ENCODE peak calls at places on chromosomes 7 and 10, in five cellular contexts. J is neural progenitor cell, Y is SK-N-SH, Q is HCT116, Z is MM.1S. C is an unnamed sample.
A peak's percentile ranks its signal among the peaks of the same experiment; 100 is the strongest.

GRCh38 chr10:96835826-96836365 is 3.8 kb downstream of the LCOR start:
- DNase-seq in Q (no peak), J (no peak), Y (no peak), Z (peak; percentile 14), C (no peak)

GRCh38 chr10:62224606-62225005 is 44.0 kb downstream of the RTKN2 start:
- DNase-seq in Y (no peak), J (no peak), Z (no peak), Q (no peak), C (peak; percentile 90)

GRCh38 chr7:125383324-125383723 is 453.7 kb upstream of the POT1 start:
- DNase-seq in Q (no peak), Z (peak; percentile 43), J (no peak), Y (no peak), C (peak; percentile 24)

GRCh38 chr7:98211676-98212531 is 665 bp downstream of the BHLHA15 start:
- DNase-seq in J (peak; percentile 33), Y (peak; percentile 60), Q (no peak), Z (no peak), C (no peak)

GRCh38 chr10:14481014-14481413 is 150.3 kb upstream of the FRMD4A start:
- DNase-seq in Z (no peak), J (no peak), Y (no peak), Q (no peak), C (no peak)

GRCh38 chr10:1454428-1454827 is 282.9 kb downstream of the ADARB2 start:
- DNase-seq in Y (no peak), Z (peak; percentile 55), J (no peak), Q (no peak), C (no peak)

GRCh38 chr10:88254091-88254490 is 329.0 kb downstream of the RNLS start:
- DNase-seq in Q (peak; percentile 31), J (no peak), Y (no peak), Z (no peak), C (no peak)

GRCh38 chr7:83547526-83547925 is 101.4 kb downstream of the SEMA3E start:
- DNase-seq in Q (peak; percentile 6), Z (peak; percentile 87), J (no peak), Y (peak; percentile 10), C (peak; percentile 95)

GRCh38 chr7:3028071-3028766 is 15.4 kb downstream of the CARD11 start:
- DNase-seq in J (no peak), Z (no peak), Y (peak; percentile 58), Q (no peak), C (peak; percentile 71)

GRCh38 chr7:136527554-136527953 is 340.9 kb upstream of the CHRM2 start:
- DNase-seq in Z (no peak), Y (no peak), Q (no peak), J (no peak), C (no peak)

GRCh38 chr7:46576950-46577349 is 655.9 kb upstream of the IGFBP3 start:
- DNase-seq in Q (no peak), Y (no peak), J (no peak), Z (no peak), C (no peak)

GRCh38 chr10:844552-844951 is 87.0 kb downstream of the LARP4B start:
- DNase-seq in J (no peak), Z (no peak), Y (no peak), Q (no peak), C (no peak)

GRCh38 chr7:12458520-12459131 is 55.0 kb upstream of the VWDE start:
- DNase-seq in J (peak; percentile 49), Z (peak; percentile 53), Q (peak; percentile 23), Y (peak; percentile 68), C (peak; percentile 77)

GRCh38 chr10:44363716-44364115 is 21.2 kb downstream of the CXCL12 start:
- DNase-seq in Z (no peak), Q (no peak), J (no peak), Y (no peak), C (no peak)

GRCh38 chr7:40799-41750 is 151.3 kb upstream of the FAM20C start:
- DNase-seq in J (no peak), Y (no peak), Z (no peak), Q (no peak), C (no peak)

GRCh38 chr7:24907311-24907886 is 72.6 kb downstream of the OSBPL3 start:
- DNase-seq in Y (no peak), J (no peak), Z (no peak), Q (peak; percentile 65), C (peak; percentile 81)

GRCh38 chr10:79005126-79005820 is 63.5 kb upstream of the ZMIZ1 start:
- DNase-seq in Q (no peak), J (no peak), Y (no peak), Z (no peak), C (no peak)

GRCh38 chr10:124032982-124033886 is 60.2 kb downstream of the CHST15 start:
- DNase-seq in Q (no peak), Y (no peak), Z (no peak), J (no peak), C (no peak)

GRCh38 chr10:46307281-46308112 is 20.7 kb downstream of the ANTXRL start:
- DNase-seq in Z (no peak), Q (no peak), Y (no peak), J (no peak), C (no peak)

GRCh38 chr10:53209941-53210611 is 437.5 kb upstream of the MBL2 start:
- DNase-seq in Y (peak; percentile 27), Z (peak; percentile 30), J (peak; percentile 31), Q (no peak), C (peak; percentile 97)

GRCh38 chr7:98653601-98654310 is 36.7 kb downstream of the NPTX2 start:
- DNase-seq in Z (no peak), Q (no peak), Y (no peak), J (no peak), C (no peak)

DNA sequence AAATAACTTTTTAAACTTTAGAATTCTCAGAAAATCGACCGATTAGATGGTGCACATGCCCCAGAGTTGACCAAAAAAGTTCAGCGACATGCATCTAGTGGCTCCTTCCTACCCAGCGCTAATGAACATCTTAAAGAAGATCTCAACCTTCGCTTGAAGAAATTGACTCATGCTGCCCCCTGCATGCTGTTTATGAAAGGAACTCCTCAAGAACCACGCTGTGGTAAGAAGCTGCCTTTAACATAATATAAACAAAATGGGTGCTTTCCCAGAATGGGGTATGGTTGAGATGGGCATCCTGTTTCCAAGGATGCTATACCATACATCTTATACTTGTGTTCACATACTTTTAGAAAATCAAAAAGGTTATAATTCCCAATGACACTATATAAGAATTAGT is 24.6 kb downstream of the GLRX3 start:
- DNase-seq in Q (no peak), Y (no peak), Z (no peak), J (no peak), C (no peak)
- TF ChIP-seq CTCF in Q (peak; percentile 12), Y (peak; percentile 9), Z (no peak), J (peak; percentile 26), C (peak; percentile 24)

GRCh38 chr7:33388332-33388731 is 259.0 kb downstream of the BBS9 start:
- DNase-seq in J (no peak), Z (no peak), Y (no peak), Q (no peak), C (no peak)
- H3K9ac ChIP-seq in J (no peak overlapping the region), Z (no peak overlapping the region), Y (no peak overlapping the region), Q (no peak overlapping the region), C (no peak overlapping the region)

DNA sequence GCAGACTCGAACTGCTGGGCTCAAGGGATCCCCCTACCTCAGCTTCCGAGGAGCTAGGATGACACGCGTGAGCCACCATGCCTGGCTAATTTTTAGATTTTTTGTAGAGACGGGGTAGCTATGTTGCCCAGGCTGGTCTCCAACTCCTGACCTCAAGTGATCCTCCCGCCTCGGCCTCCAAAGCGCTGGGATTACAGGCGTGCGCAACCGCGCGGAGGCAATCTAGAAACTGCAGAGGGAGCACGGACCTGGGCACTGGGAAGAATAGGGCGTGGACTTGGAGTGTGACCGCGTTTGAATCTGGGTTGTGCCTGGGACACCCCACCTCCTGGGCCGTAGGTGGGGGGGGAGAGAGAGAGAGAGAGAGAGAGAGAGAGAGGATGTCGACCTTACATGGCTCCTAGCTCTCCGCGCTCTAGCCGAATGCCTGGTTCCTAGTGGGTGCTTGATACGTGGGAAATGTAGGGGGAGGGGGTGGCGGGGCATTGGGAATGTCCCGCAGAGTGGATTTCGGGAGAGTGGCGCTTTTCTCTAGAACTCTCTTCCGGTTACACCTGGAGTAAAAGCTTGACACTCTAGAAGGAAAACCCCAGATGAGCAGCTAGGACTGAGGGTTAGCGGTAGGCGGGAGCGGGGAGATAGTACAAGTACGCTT is 1.2 kb upstream of the MAP3K8 start:
- DNase-seq in Y (no peak), Q (peak; percentile 74), J (no peak), Z (no peak), C (no peak)
- TF ChIP-seq EZH2phosphoT487 in Y (no peak), Q (no peak), J (no peak), Z (no peak), C (no peak)

GRCh38 chr10:13099666-13100348 is at the start of gene OPTN:
- DNase-seq in Q (peak; percentile 64), J (peak; percentile 90), Y (peak; percentile 96), Z (peak; percentile 77), C (peak; percentile 59)

GRCh38 chr10:13102002-13102794 is 2.2 kb downstream of the OPTN start:
- DNase-seq in J (no peak), Z (peak; percentile 21), Y (no peak), Q (no peak), C (no peak)

GRCh38 chr10:13100349-13101294 is 659 bp downstream of the OPTN start:
- DNase-seq in J (no peak), Z (peak; percentile 31), Y (no peak), Q (no peak), C (peak; percentile 14)

GRCh38 chr10:13095929-13096328 is 4.0 kb upstream of the OPTN start:
- DNase-seq in Q (no peak), Y (no peak), J (no peak), Z (no peak), C (no peak)

DNA sequence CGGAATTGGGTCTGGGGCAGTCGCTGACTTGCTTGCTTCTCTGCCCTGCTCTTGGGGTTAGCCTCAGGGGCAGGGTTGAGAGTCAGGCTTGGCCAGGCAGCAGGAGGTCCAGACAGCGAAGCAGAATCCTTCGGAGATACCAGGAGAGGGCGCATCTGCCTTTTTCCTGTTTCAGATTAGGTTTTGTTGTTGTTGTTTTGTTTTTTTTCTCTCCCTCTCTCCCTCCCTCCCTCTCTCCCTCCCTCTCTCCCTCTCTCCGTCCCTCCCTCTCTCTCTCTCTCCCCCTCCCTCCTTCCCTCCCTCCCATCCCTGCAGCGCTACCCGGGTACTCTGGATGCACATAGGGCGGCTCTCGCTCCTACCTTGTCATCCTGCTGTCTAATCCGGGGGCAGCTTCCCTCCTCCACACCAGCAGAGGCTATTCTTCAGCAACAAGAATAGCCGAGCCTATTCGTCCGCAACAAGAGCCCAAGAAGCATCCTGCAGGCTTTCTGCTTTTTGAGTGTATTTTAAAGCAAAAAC is 758 bp upstream of the OPTN start:
- DNase-seq in Y (peak; percentile 74), Q (peak; percentile 54), J (peak; percentile 87), Z (peak; percentile 68), C (peak; percentile 35)
- TF ChIP-seq CTCF in Y (peak; percentile 31), Q (peak; percentile 22), J (peak; percentile 56), Z (no peak), C (no peak)

GRCh38 chr10:6522230-6522629 is 57.8 kb downstream of the PRKCQ start:
- DNase-seq in J (no peak), Y (no peak), Z (no peak), Q (no peak), C (peak; percentile 13)
- H3K9ac ChIP-seq in J (no peak overlapping the region), Y (no peak overlapping the region), Z (no peak overlapping the region), Q (no peak overlapping the region), C (no peak overlapping the region)

GRCh38 chr10:125158528-125159485 is 1.6 kb downstream of the CTBP2 start:
- DNase-seq in J (peak; percentile 55), Y (peak; percentile 81), Q (no peak), Z (no peak), C (peak; percentile 44)
- TF ChIP-seq EZH2phosphoT487 in J (no peak), Y (no peak), Q (no peak), Z (no peak), C (no peak)

GRCh38 chr7:131932271-131932670 is 375.8 kb upstream of the PODXL start:
- DNase-seq in J (no peak), Z (no peak), Y (no peak), Q (no peak), C (no peak)
- TF ChIP-seq CTCF in J (peak; percentile 29), Z (no peak), Y (no peak), Q (peak; percentile 29), C (peak; percentile 31)

C was measured in PC-3.